ENCODE peak calls at places on chromosomes 4 and X, in four cellular contexts. W is NCI-H1092, B is M059J, L is endothelial cell of umbilical vein. G is an unnamed sample.

GRCh38 chrX:55056820-55057690 is 17.8 kb upstream of the PAGE2B start:
- DNase-seq in W (peak), B (peak), L (peak), G (peak)

GRCh38 chr4:83821493-83821892 is 285.6 kb downstream of the GPAT3 start:
- DNase-seq in W (no peak), B (peak), L (no peak), G (no peak)

GRCh38 chr4:130479020-130479419 is 1383.1 kb downstream of the C4orf33 start:
- DNase-seq in W (no peak), B (no peak), L (no peak), G (no peak)

GRCh38 chr4:165378763-165379631 is at the start of gene CPE:
- DNase-seq in W (peak), B (peak), L (peak), G (peak)

GRCh38 chrX:12975670-12975965 is 708 bp downstream of the TMSB4X start:
- DNase-seq in W (no peak), B (no peak), L (no peak), G (no peak)

GRCh38 chrX:129000797-129001196 is 522.5 kb downstream of the SMARCA1 start:
- DNase-seq in W (no peak), B (no peak), L (no peak), G (no peak)

GRCh38 chr4:139962130-139962684 is 191.8 kb downstream of the MAML3 start:
- DNase-seq in W (no peak), B (no peak), L (no peak), G (no peak)

GRCh38 chr4:38868055-38868965 is 704 bp downstream of the FAM114A1 start:
- DNase-seq in W (no peak), B (no peak), L (peak), G (peak)

GRCh38 chr4:41506071-41506470 is 31.9 kb upstream of the LIMCH1 start:
- DNase-seq in W (no peak), B (peak), L (no peak), G (peak)

GRCh38 chr4:13331827-13332226 is 152.3 kb downstream of the RAB28 start:
- DNase-seq in W (no peak), B (no peak), L (no peak), G (no peak)

GRCh38 chrX:39513836-39514235 is 583.9 kb downstream of the BCOR start:
- DNase-seq in W (no peak), B (peak), L (no peak), G (no peak)

GRCh38 chr4:171674781-171675180 is 138.4 kb upstream of the GALNTL6 start:
- DNase-seq in W (no peak), B (no peak), L (no peak), G (no peak)

GRCh38 chr4:99219072-99219471 is at the start of gene ADH6:
- DNase-seq in W (no peak), B (no peak), L (no peak), G (no peak)

G was measured in lung microvascular endothelial cell.